ENCODE peak calls at places on chromosomes 12 and 14, in four cellular contexts. L, F, D and N are unnamed samples.

GRCh38 chr12:48119078-48119833 is at the start of gene PFKM:
- DNase-seq in L (peak; percentile 68), F (peak; percentile 91), D (peak; percentile 93), N (peak; percentile 99)

GRCh38 chr12:89960607-89961394 is 252.2 kb upstream of the ATP2B1 start:
- DNase-seq in L (no peak), F (peak; percentile 50), D (no peak), N (no peak)

GRCh38 chr12:32053881-32054624 is 52.6 kb upstream of the BICD1 start:
- DNase-seq in L (no peak), F (peak; percentile 40), D (no peak), N (no peak)

GRCh38 chr12:49800421-49801140 is 27.6 kb downstream of the NCKAP5L start:
- DNase-seq in L (no peak), F (no peak), D (no peak), N (no peak)

GRCh38 chr12:65607271-65607880 is 216.9 kb upstream of the HMGA2 start:
- DNase-seq in L (no peak), F (no peak), D (no peak), N (no peak)

GRCh38 chr12:46260153-46260912 is 8.5 kb downstream of the SLC38A1 start:
- DNase-seq in L (no peak), F (peak; percentile 70), D (no peak), N (no peak)

GRCh38 chr14:101875726-101876268 is 88.6 kb upstream of the DYNC1H1 start:
- DNase-seq in L (no peak), F (no peak), D (no peak), N (no peak)

GRCh38 chr14:87102979-87103378 is 890.0 kb downstream of the GALC start:
- DNase-seq in L (no peak), F (peak; percentile 11), D (no peak), N (no peak)

GRCh38 chr14:53399057-53399456 is 245.9 kb upstream of the DDHD1 start:
- DNase-seq in L (no peak), F (peak; percentile 76), D (no peak), N (no peak)